ENCODE peak calls at places on chromosomes 12 and 14, in six cellular contexts. J, S, K, D, H and T are unnamed samples. For H3K36me3, the result is how much of the 10 kb centered on the place peaks cover.

GRCh38 chr14:37592288-37593274 is 2.5 kb downstream of the FOXA1 start:
- DNase-seq in D (no peak), H (no peak), S (no peak), K (no peak), J (no peak), T (no peak)

GRCh38 chr14:92801917-92802316 is 7.8 kb downstream of the GOLGA5 start:
- DNase-seq in D (no peak), K (no peak), S (no peak), H (no peak), J (no peak), T (no peak)

GRCh38 chr12:87870061-87870460 is 159.1 kb downstream of the C12orf50 start:
- DNase-seq in H (no peak), K (no peak), D (no peak), J (no peak), S (no peak), T (no peak)

GRCh38 chr14:53306926-53307325 is 153.8 kb upstream of the DDHD1 start:
- DNase-seq in S (peak), J (no peak), K (no peak), D (no peak), H (no peak), T (no peak)

GRCh38 chr12:87809916-87810315 is 219.3 kb downstream of the C12orf50 start:
- DNase-seq in D (no peak), K (no peak), J (no peak), S (no peak), H (no peak), T (no peak)

GRCh38 chr12:57164966-57165365 is 17.5 kb upstream of the LRP1-AS start:
- DNase-seq in K (no peak), H (no peak), J (no peak), S (no peak), D (no peak), T (no peak)

GRCh38 chr12:124752437-124753229 is 111.0 kb downstream of the SCARB1 start:
- DNase-seq in H (no peak), D (no peak), K (no peak), S (no peak), J (no peak), T (no peak)

GRCh38 chr14:99667821-99668220 is 16.3 kb upstream of the CYP46A1 start:
- DNase-seq in K (no peak), D (no peak), J (peak), H (no peak), S (no peak), T (no peak)

GRCh38 chr14:23076785-23077408 is 18.0 kb downstream of the ACIN1 start:
- DNase-seq in J (peak), S (no peak), D (no peak), K (peak), H (no peak), T (no peak)

GRCh38 chr12:18749381-18749957 is 11.6 kb downstream of the CAPZA3 start:
- DNase-seq in D (no peak), H (no peak), J (no peak), K (no peak), S (no peak), T (no peak)

GRCh38 chr12:47276253-47277070 is 196.7 kb upstream of the AMIGO2 start:
- DNase-seq in H (peak), K (peak), S (peak), J (peak), D (no peak), T (peak)

GRCh38 chr12:118145113-118145797 is 9.3 kb downstream of the PEBP1 start:
- DNase-seq in D (no peak), H (no peak), K (no peak), J (no peak), S (no peak), T (no peak)

GRCh38 chr12:51056242-51056641 is 8.1 kb downstream of the LETMD1 start:
- DNase-seq in K (no peak), D (no peak), H (no peak), S (no peak), J (no peak), T (no peak)
- H3K36me3 ChIP-seq in K (under half), D (under half), H (under half), S (half or more), J (half or more), T (half or more)

GRCh38 chr14:39469094-39469710 is 37.0 kb upstream of the FBXO33 start:
- DNase-seq in J (peak), S (no peak), D (peak), H (no peak), K (peak), T (no peak)
- TF ChIP-seq CTCF in J (peak), S (no peak), D (no peak), H (no peak), K (no peak), T (peak)

DNA sequence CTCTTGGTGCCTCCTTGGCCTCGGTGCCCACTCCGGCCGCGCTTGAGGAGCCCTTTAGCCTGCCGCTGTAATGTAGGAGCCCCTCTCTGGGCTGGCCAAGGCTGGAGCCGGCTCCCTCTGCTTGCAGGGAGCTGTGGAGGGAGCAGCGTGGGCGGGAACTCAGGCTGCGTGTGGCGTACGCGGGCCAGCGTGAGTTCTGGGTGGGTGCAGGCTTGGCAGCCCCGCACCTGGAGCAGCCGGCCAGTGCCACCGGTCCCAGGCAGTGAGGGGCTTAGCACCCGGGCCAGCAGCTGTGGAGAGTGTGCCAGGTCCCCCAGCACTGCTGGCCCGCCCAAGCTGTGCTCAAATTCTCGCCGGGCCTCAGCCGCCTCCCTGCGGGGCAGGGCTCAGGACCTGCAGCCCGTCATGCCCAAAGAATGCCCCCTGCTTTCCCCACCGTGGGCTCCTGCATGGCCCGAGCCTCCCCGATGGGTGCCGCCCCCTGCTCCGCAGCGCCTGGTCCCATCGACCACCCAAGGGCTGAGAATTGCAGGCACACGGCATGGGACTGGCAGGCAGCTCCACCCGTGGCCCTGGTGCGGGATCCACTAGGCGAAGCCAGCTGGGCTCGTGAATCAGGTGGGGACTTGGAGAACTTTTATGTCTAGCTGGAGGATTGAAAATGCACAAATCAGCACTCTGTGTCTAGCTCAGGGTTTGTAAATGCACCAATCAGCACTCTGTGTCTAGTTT is 129.2 kb downstream of the PAWR start:
- DNase-seq in S (no peak), J (no peak), K (no peak), D (no peak), H (no peak), T (no peak)
- H3K36me3 ChIP-seq in S (under half), J (half or more), K (under half), D (under half), H (under half), T (under half)

GRCh38 chr12:103547929-103548328 is 39.1 kb upstream of the STAB2 start:
- DNase-seq in K (no peak), S (no peak), J (no peak), H (no peak), D (no peak), T (no peak)
- TF ChIP-seq CTCF in K (no peak), S (no peak), J (no peak), H (no peak), D (no peak), T (no peak)

GRCh38 chr14:90538716-90539495 is 142.1 kb downstream of the CALM1 start:
- DNase-seq in K (no peak), J (no peak), S (no peak), H (no peak), D (no peak), T (no peak)

GRCh38 chr14:90540437-90540836 is 143.6 kb downstream of the CALM1 start:
- DNase-seq in H (no peak), K (no peak), D (no peak), S (no peak), J (no peak), T (peak)

GRCh38 chr14:90539496-90539775 is 142.6 kb downstream of the CALM1 start:
- DNase-seq in K (no peak), S (no peak), D (no peak), J (no peak), H (no peak), T (no peak)

GRCh38 chr14:90541076-90541634 is 144.3 kb downstream of the CALM1 start:
- DNase-seq in H (no peak), J (no peak), K (no peak), S (no peak), D (no peak), T (peak)

GRCh38 chr14:90539996-90540395 is 143.2 kb downstream of the CALM1 start:
- DNase-seq in D (no peak), K (no peak), H (no peak), J (no peak), S (no peak), T (peak)
- H3K36me3 ChIP-seq in D (under half), K (under half), H (under half), J (under half), S (under half), T (under half)

GRCh38 chr12:45257185-45257585 is 41.3 kb downstream of the ANO6 start:
- DNase-seq in K (no peak), H (no peak), J (peak), S (no peak), D (no peak), T (no peak)
- TF ChIP-seq CTCF in K (no peak), H (no peak), J (no peak), S (no peak), D (no peak), T (no peak)

DNA sequence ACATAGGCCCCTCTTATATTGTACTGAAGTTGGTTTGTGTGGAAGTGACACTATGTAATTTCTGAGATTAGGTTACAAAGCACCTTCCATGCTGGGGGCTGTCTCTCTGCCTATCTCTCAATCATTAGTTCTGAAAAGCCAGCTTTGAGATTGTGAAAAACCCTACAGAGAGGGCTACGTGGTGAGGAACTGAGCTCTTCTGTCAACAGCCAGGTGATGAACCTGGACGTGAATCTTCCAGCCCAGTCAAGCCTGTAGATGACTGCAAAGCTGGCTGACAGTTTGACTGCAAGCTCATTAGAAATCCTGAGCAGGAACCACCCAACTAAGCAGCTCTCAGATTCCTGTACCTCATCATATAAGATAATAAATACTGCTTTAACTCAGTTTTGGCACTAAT is 36.3 kb upstream of the BBS10 start:
- DNase-seq in D (no peak), S (no peak), H (no peak), K (no peak), J (no peak), T (no peak)
- H3K36me3 ChIP-seq in D (under half), S (under half), H (under half), K (under half), J (under half), T (half or more)

GRCh38 chr14:96698846-96699543 is 98.2 kb upstream of the VRK1 start:
- DNase-seq in H (no peak), S (no peak), D (no peak), K (no peak), J (no peak), T (no peak)
- TF ChIP-seq CTCF in H (no peak), S (no peak), D (no peak), K (no peak), J (peak), T (no peak)

GRCh38 chr12:106433055-106433454 is 75.5 kb downstream of the POLR3B start:
- DNase-seq in K (no peak), H (no peak), J (no peak), S (no peak), D (no peak), T (no peak)

GRCh38 chr12:106431839-106432411 is 74.4 kb downstream of the POLR3B start:
- DNase-seq in J (no peak), D (no peak), K (no peak), H (no peak), S (no peak), T (no peak)

GRCh38 chr12:106436183-106436582 is 78.6 kb downstream of the POLR3B start:
- DNase-seq in D (no peak), S (no peak), J (no peak), K (no peak), H (no peak), T (no peak)

GRCh38 chr12:106429636-106430035 is 72.1 kb downstream of the POLR3B start:
- DNase-seq in K (no peak), H (no peak), D (no peak), S (no peak), J (no peak), T (no peak)

DNA sequence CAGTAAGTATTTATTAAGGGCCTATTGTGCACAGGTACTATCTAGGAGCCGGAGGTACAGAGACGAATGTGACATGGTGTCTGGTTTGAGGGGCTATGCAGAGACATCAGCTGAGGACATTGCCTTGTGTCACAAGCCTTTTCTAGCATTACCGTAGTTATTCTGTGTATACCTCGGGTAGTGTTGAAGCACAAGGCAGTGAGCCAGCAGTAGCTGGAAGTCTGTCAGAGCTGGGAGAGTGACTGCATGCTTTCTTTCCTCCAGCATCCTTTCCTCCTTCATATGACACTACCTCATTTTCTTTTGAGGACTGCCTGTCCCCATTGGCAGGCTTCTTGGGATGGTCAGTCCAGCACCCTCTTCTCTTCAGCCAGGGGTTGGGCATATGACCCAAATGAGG is 77.0 kb downstream of the POLR3B start:
- DNase-seq in H (no peak), D (no peak), S (no peak), K (no peak), J (no peak), T (no peak)
- H3K36me3 ChIP-seq in H (under half), D (under half), S (under half), K (under half), J (half or more), T (half or more)

DNA sequence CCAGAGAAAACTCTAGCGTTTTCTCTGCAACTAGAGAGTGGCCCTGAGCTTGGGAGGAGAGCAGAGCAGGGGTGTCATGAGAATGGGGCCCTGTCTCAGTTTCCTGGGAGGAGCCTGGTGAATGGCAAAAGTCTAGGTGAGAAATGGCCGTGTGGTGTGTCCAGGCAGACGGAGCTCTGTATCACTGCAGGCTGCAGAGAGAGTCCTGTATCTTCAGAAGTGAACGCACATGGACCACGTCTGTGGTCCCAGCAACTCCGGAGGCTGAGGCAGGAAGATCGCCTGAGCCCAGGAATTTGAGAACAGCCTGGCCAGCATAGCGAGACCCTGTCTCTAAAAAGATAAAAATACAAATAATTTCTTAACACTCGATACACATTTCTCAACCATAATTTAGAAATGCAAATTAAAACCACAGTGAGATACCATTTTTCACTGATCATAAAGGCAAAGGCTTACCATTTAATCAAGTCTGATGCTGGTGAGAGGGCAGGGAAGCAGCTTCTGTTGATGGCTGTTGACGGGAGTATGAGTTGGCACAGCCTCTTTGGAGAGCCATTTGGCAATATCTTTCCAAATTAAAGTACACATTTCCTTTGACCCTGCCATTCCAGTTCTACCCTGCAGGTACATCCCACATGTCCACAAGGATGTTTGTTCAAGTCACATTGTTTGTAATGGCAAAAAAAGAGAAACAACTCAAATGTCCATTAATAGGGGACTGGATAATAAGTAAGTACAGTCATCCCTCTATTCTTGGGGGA is 51.0 kb downstream of the NFKBIA start:
- DNase-seq in H (no peak), D (no peak), K (no peak), J (no peak), S (no peak), T (no peak)
- TF ChIP-seq CTCF in H (no peak), D (no peak), K (no peak), J (no peak), S (no peak), T (no peak)